ENCODE peak calls at places on chromosomes 12 and 14, in four cellular contexts. R is heart left ventricle, J is A549, W is body of pancreas. C is an unnamed sample.

GRCh38 chr14:53062856-53063255 is 90.3 kb downstream of the DDHD1 start:
- DNase-seq in W (no peak), R (no peak), J (no peak), C (no peak)

GRCh38 chr12:73361867-73362230 is 1089.7 kb downstream of the TRHDE start:
- DNase-seq in W (no peak), R (no peak), J (no peak), C (no peak)

GRCh38 chr12:74619886-74620285 is 82.3 kb downstream of the ATXN7L3B start:
- DNase-seq in W (no peak), R (no peak), J (no peak), C (no peak)

GRCh38 chr14:69052181-69052601 is 73.1 kb upstream of the ACTN1 start:
- DNase-seq in R (no peak), J (no peak), W (no peak), C (no peak)

GRCh38 chr14:33642641-33643342 is 308.1 kb downstream of the EGLN3 start:
- DNase-seq in J (no peak), W (no peak), R (no peak), C (no peak)

GRCh38 chr12:88970742-88971141 is 381.6 kb downstream of the DUSP6 start:
- DNase-seq in W (no peak), R (no peak), J (no peak), C (no peak)

GRCh38 chr14:99067141-99067920 is 204.7 kb downstream of the BCL11B start:
- DNase-seq in W (no peak), R (no peak), J (no peak), C (no peak)

GRCh38 chr12:124492879-124493808 is 74.3 kb downstream of the NCOR2 start:
- DNase-seq in J (peak; percentile 33), W (no peak), R (no peak), C (no peak)

GRCh38 chr14:68814376-68815287 is 21.8 kb upstream of the ZFP36L1 start:
- DNase-seq in J (peak; percentile 78), R (no peak), W (peak; percentile 57), C (no peak)

GRCh38 chr14:91419044-91419397 is 1.4 kb upstream of the CCDC88C start:
- DNase-seq in J (no peak), R (no peak), W (no peak), C (no peak)

GRCh38 chr14:75981426-75981825 is 369 bp downstream of the TGFB3 start:
- DNase-seq in R (no peak), W (peak; percentile 43), J (no peak), C (no peak)

GRCh38 chr12:10190558-10191388 is 11.9 kb downstream of the TMEM52B start:
- DNase-seq in R (peak; percentile 61), J (peak; percentile 78), W (peak; percentile 58), C (peak; percentile 45)

GRCh38 chr14:36300337-36300736 is 20.1 kb downstream of the MBIP start:
- DNase-seq in J (no peak), W (no peak), R (no peak), C (no peak)

GRCh38 chr12:15534870-15535269 is 212.6 kb downstream of the PTPRO start:
- DNase-seq in J (no peak), R (no peak), W (no peak), C (no peak)

GRCh38 chr14:96092936-96093335 is 53.8 kb downstream of the C14orf132 start:
- DNase-seq in W (no peak), R (no peak), J (no peak), C (no peak)

GRCh38 chr14:103725739-103726395 is 10.3 kb downstream of the ZFYVE21 start:
- DNase-seq in R (no peak), J (no peak), W (peak; percentile 51), C (no peak)

GRCh38 chr14:55200646-55201045 is 9.3 kb upstream of the DLGAP5 start:
- DNase-seq in R (no peak), J (no peak), W (no peak), C (no peak)

GRCh38 chr12:122226366-122227222 is 742 bp upstream of the DIABLO start:
- DNase-seq in J (no peak), R (no peak), W (no peak), C (peak; percentile 36)

GRCh38 chr14:69475194-69475818 is 9.2 kb upstream of the PLEKHD1 start:
- DNase-seq in J (peak; percentile 56), R (no peak), W (no peak), C (no peak)

GRCh38 chr12:39464976-39465375 is 22.1 kb upstream of the KIF21A start:
- DNase-seq in R (no peak), W (no peak), J (peak; percentile 24), C (no peak)

GRCh38 chr12:124055066-124055465 is 82.1 kb downstream of the ZNF664 start:
- DNase-seq in R (no peak), J (no peak), W (no peak), C (no peak)

GRCh38 chr12:106039242-106039641 is 99.5 kb downstream of the NUAK1 start:
- DNase-seq in R (no peak), J (no peak), W (no peak), C (no peak)

GRCh38 chr14:21498540-21499526 is 12.3 kb downstream of the METTL3 start:
- DNase-seq in J (peak; percentile 59), R (no peak), W (no peak), C (peak; percentile 26)

GRCh38 chr14:54493293-54493692 is 4.5 kb upstream of the GMFB start:
- DNase-seq in J (peak; percentile 50), W (no peak), R (no peak), C (peak; percentile 29)

GRCh38 chr14:98909251-98909944 is 362.6 kb downstream of the BCL11B start:
- DNase-seq in R (no peak), J (peak; percentile 82), W (peak; percentile 21), C (no peak)

GRCh38 chr12:52876371-52876770 is 27.6 kb upstream of the KRT78 start:
- DNase-seq in J (peak; percentile 23), R (no peak), W (no peak), C (no peak)

GRCh38 chr14:95504135-95505029 is 12.1 kb downstream of the SYNE3 start:
- DNase-seq in R (no peak), J (no peak), W (no peak), C (no peak)

GRCh38 chr14:90649096-90649495 is 167.1 kb downstream of the TTC7B start:
- DNase-seq in W (no peak), J (no peak), R (no peak), C (no peak)

GRCh38 chr14:55773984-55774581 is 194.1 kb downstream of the KTN1 start:
- DNase-seq in R (no peak), J (no peak), W (no peak), C (no peak)

GRCh38 chr12:65715976-65716375 is 108.3 kb upstream of the HMGA2 start:
- DNase-seq in R (no peak), J (no peak), W (no peak), C (no peak)

GRCh38 chr12:113467154-113467513 is 4.5 kb downstream of the LHX5 start:
- DNase-seq in J (no peak), W (no peak), R (no peak), C (no peak)

GRCh38 chr12:113464852-113465719 is 6.6 kb downstream of the LHX5 start:
- DNase-seq in W (no peak), J (no peak), R (no peak), C (no peak)

GRCh38 chr12:113467514-113468364 is 3.9 kb downstream of the LHX5 start:
- DNase-seq in J (peak; percentile 44), R (no peak), W (no peak), C (no peak)

GRCh38 chr12:113465808-113466769 is 5.6 kb downstream of the LHX5 start:
- DNase-seq in R (no peak), J (no peak), W (no peak), C (no peak)

GRCh38 chr12:113466770-113467153 is 4.9 kb downstream of the LHX5 start:
- DNase-seq in J (no peak), W (no peak), R (no peak), C (no peak)
- H3K4me3 ChIP-seq in J (no peak overlapping the region), W (no peak overlapping the region), R (no peak overlapping the region), C (no peak overlapping the region)

GRCh38 chr12:118359541-118359915 is 13.2 kb downstream of the TAOK3 start:
- DNase-seq in W (no peak), R (no peak), J (no peak), C (no peak)
- H3K4me1 ChIP-seq in W (peaks cover 18% of the 10 kb centered on the region), R (peaks cover 81% of the 10 kb centered on the region), J (peaks cover 48% of the 10 kb centered on the region), C (peaks cover 7% of the 10 kb centered on the region)

DNA sequence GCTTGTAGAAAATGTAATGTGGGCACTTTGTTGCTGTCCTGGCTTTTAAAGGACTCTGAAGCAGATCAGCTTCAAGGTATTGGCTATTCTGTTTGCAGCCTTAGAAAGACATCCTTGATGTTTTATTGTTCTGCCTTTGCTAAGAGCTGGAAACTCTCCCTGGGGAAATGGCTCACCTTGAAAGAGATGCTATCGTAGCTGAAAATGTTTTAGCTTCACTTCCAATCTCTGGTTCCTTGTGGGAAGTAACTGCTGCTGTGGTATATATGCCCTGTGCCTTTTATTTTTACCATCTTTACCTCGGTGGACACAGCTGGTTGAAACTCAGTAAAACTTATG is 124.4 kb upstream of the HIF1A start:
- DNase-seq in W (no peak), R (no peak), J (no peak), C (no peak)
- H3K4me3 ChIP-seq in W (no peak overlapping the region), R (no peak overlapping the region), J (no peak overlapping the region), C (no peak overlapping the region)

DNA sequence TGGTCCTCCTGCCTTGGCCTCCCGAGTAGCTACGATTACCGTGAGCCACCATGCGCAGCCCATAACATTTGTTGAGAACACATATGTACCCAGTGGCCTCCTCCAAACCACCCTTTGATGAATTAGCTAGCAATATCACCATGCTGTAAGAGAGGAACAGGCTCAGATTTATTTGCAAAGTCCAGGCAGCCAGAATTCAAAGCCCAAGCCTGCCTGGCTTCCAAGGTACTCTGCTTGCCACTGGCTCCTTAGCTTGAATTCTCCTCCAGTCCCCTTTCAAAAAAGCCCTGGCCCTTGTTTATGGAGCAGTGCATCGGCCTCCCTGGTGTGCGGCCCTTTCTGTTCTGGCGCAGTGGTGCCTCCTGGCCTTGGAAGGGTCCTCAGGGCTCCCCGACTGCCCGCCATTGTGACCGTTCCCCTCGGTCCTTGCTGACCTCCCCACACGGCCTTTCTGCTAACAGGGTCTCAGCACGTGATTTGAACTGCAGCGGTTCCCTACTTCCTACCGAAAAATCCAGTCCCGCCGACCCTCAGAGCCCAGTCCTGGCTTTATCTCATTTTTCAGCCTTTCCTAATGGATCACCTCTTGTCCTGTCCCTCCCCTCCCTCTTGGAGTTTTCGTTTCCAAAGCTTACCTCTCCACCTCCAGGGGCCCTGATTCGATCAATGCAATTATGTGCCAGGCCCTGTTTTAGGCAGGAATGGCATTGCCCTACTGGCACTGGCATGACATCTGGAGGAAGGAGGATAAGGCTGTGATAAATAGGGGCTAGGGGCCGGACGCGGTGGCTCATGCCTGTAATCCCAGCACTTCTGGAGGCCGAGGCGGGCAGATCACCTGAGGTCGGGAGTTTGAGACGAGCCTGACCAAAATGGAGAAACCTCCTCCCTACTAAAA is 22.0 kb downstream of the SLC25A29 start:
- DNase-seq in W (no peak), J (no peak), R (no peak), C (no peak)
- H3K4me1 ChIP-seq in W (peaks cover 19% of the 10 kb centered on the region), J (peaks cover 9% of the 10 kb centered on the region), R (peaks cover 20% of the 10 kb centered on the region), C (peaks cover 9% of the 10 kb centered on the region)

GRCh38 chr12:2495452-2496112 is 299.2 kb upstream of the FKBP4 start:
- DNase-seq in R (no peak), J (no peak), W (no peak), C (no peak)

GRCh38 chr12:2493086-2493485 is 301.7 kb upstream of the FKBP4 start:
- DNase-seq in R (no peak), W (no peak), J (no peak), C (no peak)

GRCh38 chr12:2490746-2491145 is 304.0 kb upstream of the FKBP4 start:
- DNase-seq in W (no peak), R (no peak), J (no peak), C (no peak)

GRCh38 chr12:2492166-2492705 is 302.5 kb upstream of the FKBP4 start:
- DNase-seq in R (no peak), J (no peak), W (no peak), C (no peak)

GRCh38 chr12:2494490-2495192 is 300.1 kb upstream of the FKBP4 start:
- DNase-seq in J (no peak), R (peak; percentile 65), W (no peak), C (no peak)
- H3K4me3 ChIP-seq in J (no peak overlapping the region), R (no peak overlapping the region), W (no peak overlapping the region), C (no peak overlapping the region)

C was measured in BE2C.